ENCODE peak calls at places on chromosomes 7 and 10, in six cellular contexts. One of them, this sample, is unnamed.

GRCh38 chr7:102472126-102473041 is 6.3 kb downstream of the POLR2J start:
- DNase-seq in ACHN: no peak
- DNase-seq in nucleus accumbens: no peak
- DNase-seq in lung microvascular endothelial cell: no peak
- DNase-seq in stimulated activated CD4-positive, alpha-beta T cell treated with anti-CD3 and anti-CD28 coated beads, Interleukin-12 subunit alpha, Interleukin-12 subunit beta, amount 100 ng/mL, for 4 hours: no peak
- DNase-seq in GM12865: no peak
- DNase-seq in this sample: no peak

GRCh38 chr7:116702046-116702445 is 30.1 kb downstream of the MET start:
- DNase-seq in nucleus accumbens: no peak
- DNase-seq in ACHN: no peak
- DNase-seq in lung microvascular endothelial cell: no peak
- DNase-seq in GM12865: no peak
- DNase-seq in stimulated activated CD4-positive, alpha-beta T cell treated with anti-CD3 and anti-CD28 coated beads, Interleukin-12 subunit alpha, Interleukin-12 subunit beta, amount 100 ng/mL, for 4 hours: no peak
- DNase-seq in this sample: no peak

GRCh38 chr7:29315302-29316270 is 121.0 kb downstream of the CHN2 start:
- DNase-seq in nucleus accumbens: no peak
- DNase-seq in stimulated activated CD4-positive, alpha-beta T cell treated with anti-CD3 and anti-CD28 coated beads, Interleukin-12 subunit alpha, Interleukin-12 subunit beta, amount 100 ng/mL, for 4 hours: no peak
- DNase-seq in GM12865: no peak
- DNase-seq in ACHN: no peak
- DNase-seq in lung microvascular endothelial cell: no peak
- DNase-seq in this sample: no peak

GRCh38 chr10:52359466-52359865 is 45.4 kb downstream of the DKK1 start:
- DNase-seq in lung microvascular endothelial cell: no peak
- DNase-seq in GM12865: no peak
- DNase-seq in nucleus accumbens: no peak
- DNase-seq in stimulated activated CD4-positive, alpha-beta T cell treated with anti-CD3 and anti-CD28 coated beads, Interleukin-12 subunit alpha, Interleukin-12 subunit beta, amount 100 ng/mL, for 4 hours: no peak
- DNase-seq in ACHN: no peak
- DNase-seq in this sample: no peak

GRCh38 chr7:96548664-96549063 is 161.0 kb downstream of the SEM1 start:
- DNase-seq in lung microvascular endothelial cell: no peak
- DNase-seq in stimulated activated CD4-positive, alpha-beta T cell treated with anti-CD3 and anti-CD28 coated beads, Interleukin-12 subunit alpha, Interleukin-12 subunit beta, amount 100 ng/mL, for 4 hours: no peak
- DNase-seq in GM12865: no peak
- DNase-seq in nucleus accumbens: no peak
- DNase-seq in ACHN: no peak
- DNase-seq in this sample: no peak

GRCh38 chr7:159105845-159106614 is 38.6 kb downstream of the VIPR2 start:
- DNase-seq in lung microvascular endothelial cell: no peak
- DNase-seq in GM12865: no peak
- DNase-seq in ACHN: peak; percentile 33
- DNase-seq in nucleus accumbens: no peak
- DNase-seq in stimulated activated CD4-positive, alpha-beta T cell treated with anti-CD3 and anti-CD28 coated beads, Interleukin-12 subunit alpha, Interleukin-12 subunit beta, amount 100 ng/mL, for 4 hours: no peak
- DNase-seq in this sample: no peak

GRCh38 chr10:79073784-79074432 is 5.1 kb downstream of the ZMIZ1 start:
- DNase-seq in ACHN: peak; percentile 64
- DNase-seq in GM12865: no peak
- DNase-seq in nucleus accumbens: no peak
- DNase-seq in stimulated activated CD4-positive, alpha-beta T cell treated with anti-CD3 and anti-CD28 coated beads, Interleukin-12 subunit alpha, Interleukin-12 subunit beta, amount 100 ng/mL, for 4 hours: no peak
- DNase-seq in lung microvascular endothelial cell: peak; percentile 58
- DNase-seq in this sample: no peak

GRCh38 chr10:16986406-16987128 is 143.0 kb downstream of the CUBN start:
- DNase-seq in stimulated activated CD4-positive, alpha-beta T cell treated with anti-CD3 and anti-CD28 coated beads, Interleukin-12 subunit alpha, Interleukin-12 subunit beta, amount 100 ng/mL, for 4 hours: no peak
- DNase-seq in lung microvascular endothelial cell: no peak
- DNase-seq in ACHN: peak; percentile 11
- DNase-seq in GM12865: no peak
- DNase-seq in nucleus accumbens: no peak
- DNase-seq in this sample: no peak

GRCh38 chr10:106399112-106399511 is 765.4 kb downstream of the SORCS1 start:
- DNase-seq in lung microvascular endothelial cell: no peak
- DNase-seq in ACHN: no peak
- DNase-seq in stimulated activated CD4-positive, alpha-beta T cell treated with anti-CD3 and anti-CD28 coated beads, Interleukin-12 subunit alpha, Interleukin-12 subunit beta, amount 100 ng/mL, for 4 hours: no peak
- DNase-seq in GM12865: no peak
- DNase-seq in nucleus accumbens: no peak
- DNase-seq in this sample: no peak

GRCh38 chr7:128937647-128938523 is at the start of gene IRF5:
- DNase-seq in stimulated activated CD4-positive, alpha-beta T cell treated with anti-CD3 and anti-CD28 coated beads, Interleukin-12 subunit alpha, Interleukin-12 subunit beta, amount 100 ng/mL, for 4 hours: no peak
- DNase-seq in lung microvascular endothelial cell: peak; percentile 10
- DNase-seq in nucleus accumbens: no peak
- DNase-seq in ACHN: peak; percentile 80
- DNase-seq in GM12865: peak; percentile 84
- DNase-seq in this sample: no peak

GRCh38 chr7:2299131-2299829 is 15.0 kb downstream of the SNX8 start:
- DNase-seq in stimulated activated CD4-positive, alpha-beta T cell treated with anti-CD3 and anti-CD28 coated beads, Interleukin-12 subunit alpha, Interleukin-12 subunit beta, amount 100 ng/mL, for 4 hours: peak; percentile 7
- DNase-seq in nucleus accumbens: no peak
- DNase-seq in lung microvascular endothelial cell: peak; percentile 80
- DNase-seq in GM12865: peak; percentile 90
- DNase-seq in ACHN: no peak
- DNase-seq in this sample: no peak

GRCh38 chr7:98396768-98397167 is 4.1 kb downstream of the BAIAP2L1 start:
- DNase-seq in stimulated activated CD4-positive, alpha-beta T cell treated with anti-CD3 and anti-CD28 coated beads, Interleukin-12 subunit alpha, Interleukin-12 subunit beta, amount 100 ng/mL, for 4 hours: no peak
- DNase-seq in lung microvascular endothelial cell: no peak
- DNase-seq in GM12865: no peak
- DNase-seq in ACHN: no peak
- DNase-seq in nucleus accumbens: no peak
- DNase-seq in this sample: no peak

GRCh38 chr10:71150811-71151210 is 61.6 kb upstream of the UNC5B start:
- DNase-seq in lung microvascular endothelial cell: no peak
- DNase-seq in nucleus accumbens: no peak
- DNase-seq in ACHN: no peak
- DNase-seq in stimulated activated CD4-positive, alpha-beta T cell treated with anti-CD3 and anti-CD28 coated beads, Interleukin-12 subunit alpha, Interleukin-12 subunit beta, amount 100 ng/mL, for 4 hours: no peak
- DNase-seq in GM12865: no peak
- DNase-seq in this sample: no peak

GRCh38 chr7:7178081-7178480 is 4.3 kb upstream of the C1GALT1 start:
- DNase-seq in GM12865: no peak
- DNase-seq in nucleus accumbens: no peak
- DNase-seq in ACHN: no peak
- DNase-seq in lung microvascular endothelial cell: no peak
- DNase-seq in stimulated activated CD4-positive, alpha-beta T cell treated with anti-CD3 and anti-CD28 coated beads, Interleukin-12 subunit alpha, Interleukin-12 subunit beta, amount 100 ng/mL, for 4 hours: no peak
- DNase-seq in this sample: no peak